ENCODE peak calls at places on chromosome 1, in eight cellular contexts. F is heart left ventricle, R is transverse colon, W is adrenal gland, V is uterus, M is GM12878, T is breast epithelium, X is K562. Q is an unnamed sample.

GRCh38 chr1:110291241-110292030 is 47.7 kb upstream of the RBM15 start:
- DNase-seq in X (no peak), M (no peak), V (no peak), T (no peak), R (peak), F (no peak), W (no peak), Q (no peak)

GRCh38 chr1:234844479-234845031 is 234.6 kb upstream of the IRF2BP2 start:
- DNase-seq in R (no peak), T (no peak), V (no peak), X (no peak), W (no peak), M (no peak), F (no peak), Q (no peak)

GRCh38 chr1:214187933-214188332 is 93.0 kb upstream of the SMYD2 start:
- DNase-seq in M (no peak), T (no peak), X (no peak), V (no peak), F (no peak), W (no peak), R (no peak), Q (no peak)

GRCh38 chr1:43706598-43707190 is 642 bp upstream of the ST3GAL3 start:
- DNase-seq in F (no peak), X (peak), W (no peak), V (no peak), M (no peak), R (peak), T (no peak), Q (peak)

GRCh38 chr1:151680812-151681211 is 35.8 kb downstream of the CELF3 start:
- DNase-seq in T (no peak), W (no peak), M (no peak), V (no peak), X (no peak), R (no peak), F (no peak), Q (no peak)

GRCh38 chr1:182149411-182149965 is 88.0 kb upstream of the ZNF648 start:
- DNase-seq in V (peak), W (peak), R (peak), X (peak), T (no peak), M (no peak), F (peak), Q (no peak)

GRCh38 chr1:242129103-242129502 is 130.2 kb upstream of the MAP1LC3C start:
- DNase-seq in V (no peak), W (no peak), R (no peak), F (no peak), T (no peak), M (no peak), X (peak), Q (no peak)

GRCh38 chr1:205191127-205191577 is 20.4 kb downstream of the DSTYK start:
- DNase-seq in X (no peak), R (no peak), F (no peak), W (peak), T (no peak), V (no peak), M (no peak), Q (peak)

GRCh38 chr1:227769047-227769446 is 33.8 kb downstream of the SNAP47 start:
- DNase-seq in T (no peak), F (no peak), R (no peak), X (no peak), V (no peak), W (no peak), M (no peak), Q (no peak)

GRCh38 chr1:62687421-62687902 is 724 bp downstream of the DOCK7 start:
- DNase-seq in V (peak), M (no peak), W (peak), R (no peak), T (no peak), F (peak), X (peak), Q (peak)

GRCh38 chr1:62689524-62689923 is 1.3 kb upstream of the DOCK7 start:
- DNase-seq in X (peak), F (no peak), W (peak), T (no peak), R (no peak), V (no peak), M (no peak), Q (no peak)

GRCh38 chr1:62686822-62687221 is 1.4 kb downstream of the DOCK7 start:
- DNase-seq in F (no peak), W (no peak), T (no peak), X (no peak), V (no peak), R (no peak), M (no peak), Q (no peak)

GRCh38 chr1:62688687-62689085 is 500 bp upstream of the DOCK7 start:
- DNase-seq in V (no peak), W (no peak), X (no peak), R (no peak), F (no peak), T (no peak), M (no peak), Q (no peak)

DNA sequence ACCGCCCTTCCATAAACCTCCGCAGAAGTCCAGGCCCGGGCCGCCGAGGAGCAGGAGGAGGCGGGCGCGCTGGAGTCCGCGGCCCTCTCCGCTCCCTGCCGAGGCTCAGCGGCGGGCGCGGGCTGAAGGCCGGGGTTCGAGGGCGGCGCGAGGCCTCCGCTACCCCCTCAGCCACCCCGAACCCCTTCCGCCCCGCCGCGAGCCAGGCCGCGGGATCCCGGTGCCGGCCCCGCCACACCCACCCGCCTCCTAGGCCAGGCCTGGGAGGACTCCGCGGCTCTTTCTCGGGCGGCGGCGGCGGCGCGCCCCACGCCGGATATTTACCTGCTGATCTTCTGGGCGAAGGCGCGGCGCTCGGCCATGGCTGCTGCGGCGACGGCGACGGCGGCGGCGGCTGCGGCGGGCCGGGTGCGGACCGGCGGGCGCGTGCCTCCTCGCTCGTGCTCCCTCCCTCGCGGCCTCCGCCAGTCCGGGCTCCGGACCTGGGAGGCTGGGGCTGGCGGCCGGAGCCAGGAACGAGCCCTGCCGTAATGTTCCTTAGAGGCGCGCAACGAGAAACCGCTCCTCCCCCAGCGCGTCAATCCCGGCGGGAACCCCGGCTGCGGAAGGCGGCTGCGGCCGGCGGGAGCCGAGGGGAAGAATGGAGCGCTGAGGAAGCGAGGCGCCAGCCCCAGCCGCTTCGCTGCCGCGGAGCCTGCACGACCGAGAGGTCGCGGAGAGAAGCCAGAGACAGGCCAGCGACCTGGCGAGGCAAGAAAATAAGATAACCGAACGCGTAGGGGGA is at the start of gene DOCK7:
- DNase-seq in T (peak), V (peak), R (peak), M (no peak), F (peak), W (peak), X (peak), Q (peak)
- TF ChIP-seq POLR2A in T (no peak), V (peak), R (no peak), M (peak), F (peak), W (peak), X (peak), Q (peak)

DNA sequence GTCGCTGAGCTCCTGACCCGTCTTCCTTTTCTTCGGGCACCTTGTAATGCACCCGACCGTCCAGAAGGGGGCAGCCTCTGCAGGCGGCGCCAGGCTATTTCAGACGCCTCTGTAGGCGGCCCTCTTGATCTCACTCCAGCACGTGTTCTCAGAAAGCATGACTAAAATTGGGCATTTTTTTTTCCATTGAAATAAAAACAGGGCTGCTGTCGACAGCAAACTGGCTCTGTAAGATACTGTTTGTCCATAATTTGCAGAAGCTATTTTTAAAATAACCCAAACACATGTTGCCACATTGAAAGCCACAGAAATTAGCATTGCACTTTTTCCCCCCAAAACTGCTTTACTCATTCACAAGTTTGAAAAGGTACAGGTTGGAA is 78.0 kb downstream of the STUM start:
- DNase-seq in W (peak), R (peak), M (peak), V (peak), X (peak), F (peak), T (peak), Q (peak)
- H3K4me3 ChIP-seq in W (no peak), R (no peak), M (no peak), V (no peak), X (no peak), F (no peak), T (no peak), Q (no peak)

GRCh38 chr1:40435471-40435870 is 14.8 kb upstream of the ZFP69B start:
- DNase-seq in R (no peak), V (no peak), M (no peak), W (no peak), X (no peak), F (no peak), T (no peak), Q (no peak)
- TF ChIP-seq POLR2A in R (no peak), V (no peak), M (no peak), W (no peak), X (no peak), F (no peak), T (no peak), Q (no peak)

DNA sequence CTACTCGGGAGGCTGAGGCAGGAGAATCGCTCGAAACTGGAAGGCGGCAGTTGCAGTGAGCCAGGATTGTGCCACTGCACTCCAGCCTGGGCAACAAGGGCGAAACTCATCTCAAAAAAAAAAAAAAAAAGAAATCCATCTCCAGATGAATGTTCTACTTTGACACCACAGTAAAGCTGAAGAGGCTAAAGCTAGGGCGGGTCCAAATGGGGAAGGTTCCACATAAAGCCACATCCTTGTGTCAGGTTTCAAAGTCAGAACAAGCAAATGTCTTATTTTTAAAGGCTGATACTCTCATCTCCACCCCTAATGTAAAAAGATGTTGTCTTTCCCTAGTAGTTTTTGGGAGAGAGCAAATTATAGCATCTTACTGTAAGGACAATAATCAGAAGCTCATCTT is 4.4 kb upstream of the WARS2 start:
- DNase-seq in R (no peak), V (no peak), T (no peak), W (no peak), X (no peak), F (no peak), M (no peak), Q (no peak)
- H3K4me3 ChIP-seq in R (no peak), V (no peak), T (no peak), W (no peak), X (no peak), F (no peak), M (no peak), Q (no peak)

GRCh38 chr1:220528049-220528678 is at the start of gene MARK1:
- DNase-seq in M (no peak), F (peak), T (peak), V (peak), W (peak), X (peak), R (peak), Q (peak)
- TF ChIP-seq POLR2A in M (no peak), F (peak), T (no peak), V (peak), W (peak), X (no peak), R (no peak), Q (no peak)

Q was measured in right lobe of liver.